ENCODE peak calls at places on chromosomes 4 and X, in four cellular contexts. One of them, this sample, is unnamed.

GRCh38 chr4:151600432-151600831 is 160.4 kb downstream of the GATB start:
- DNase-seq in Ammon's horn: no peak
- DNase-seq in endodermal cell: no peak
- DNase-seq in NCI-H1694: no peak
- DNase-seq in this sample: no peak

GRCh38 chrX:40003071-40003981 is 94.4 kb downstream of the BCOR start:
- DNase-seq in Ammon's horn: no peak
- DNase-seq in endodermal cell: peak
- DNase-seq in NCI-H1694: no peak
- DNase-seq in this sample: no peak

GRCh38 chr4:112348488-112349158 is 51.5 kb downstream of the ALPK1 start:
- DNase-seq in Ammon's horn: peak
- DNase-seq in endodermal cell: peak
- DNase-seq in NCI-H1694: peak
- DNase-seq in this sample: peak

GRCh38 chr4:8317474-8317873 is 47.9 kb downstream of the HTRA3 start:
- DNase-seq in Ammon's horn: no peak
- DNase-seq in endodermal cell: no peak
- DNase-seq in NCI-H1694: no peak
- DNase-seq in this sample: no peak

GRCh38 chr4:75321484-75321883 is 192.7 kb downstream of the RCHY1 start:
- DNase-seq in Ammon's horn: no peak
- DNase-seq in endodermal cell: no peak
- DNase-seq in NCI-H1694: no peak
- DNase-seq in this sample: no peak

GRCh38 chr4:161990721-161991120 is 173.1 kb downstream of the FSTL5 start:
- DNase-seq in Ammon's horn: no peak
- DNase-seq in endodermal cell: no peak
- DNase-seq in NCI-H1694: no peak
- DNase-seq in this sample: no peak

GRCh38 chr4:47167391-47167790 is 136.0 kb downstream of the GABRB1 start:
- DNase-seq in Ammon's horn: no peak
- DNase-seq in endodermal cell: no peak
- DNase-seq in NCI-H1694: no peak
- DNase-seq in this sample: no peak

GRCh38 chrX:138150709-138151108 is 560.8 kb downstream of the FGF13 start:
- DNase-seq in Ammon's horn: no peak
- DNase-seq in endodermal cell: no peak
- DNase-seq in NCI-H1694: no peak
- DNase-seq in this sample: no peak

GRCh38 chrX:329291-329910 is 10.8 kb upstream of the GTPBP6 start:
- DNase-seq in Ammon's horn: no peak
- DNase-seq in endodermal cell: no peak
- DNase-seq in NCI-H1694: no peak
- DNase-seq in this sample: no peak

GRCh38 chr4:7379161-7379560 is 55.6 kb downstream of the PSAPL1 start:
- DNase-seq in Ammon's horn: no peak
- DNase-seq in endodermal cell: no peak
- DNase-seq in NCI-H1694: no peak
- DNase-seq in this sample: no peak

GRCh38 chr4:16967722-16968121 is 69.3 kb upstream of the LDB2 start:
- DNase-seq in Ammon's horn: peak
- DNase-seq in endodermal cell: no peak
- DNase-seq in NCI-H1694: no peak
- DNase-seq in this sample: no peak

GRCh38 chr4:98728433-98728832 is 70.0 kb upstream of the TSPAN5 start:
- DNase-seq in Ammon's horn: peak
- DNase-seq in endodermal cell: no peak
- DNase-seq in NCI-H1694: no peak
- DNase-seq in this sample: no peak

GRCh38 chr4:52729586-52729985 is 21.6 kb downstream of the ERVMER34-1 start:
- DNase-seq in Ammon's horn: no peak
- DNase-seq in endodermal cell: no peak
- DNase-seq in NCI-H1694: no peak
- DNase-seq in this sample: no peak

GRCh38 chr4:38144029-38144428 is 183.8 kb downstream of the PTTG2 start:
- DNase-seq in Ammon's horn: no peak
- DNase-seq in endodermal cell: no peak
- DNase-seq in NCI-H1694: no peak
- DNase-seq in this sample: no peak

GRCh38 chr4:6722891-6723290 is 6.9 kb downstream of the BLOC1S4 start:
- DNase-seq in Ammon's horn: no peak
- DNase-seq in endodermal cell: no peak
- DNase-seq in NCI-H1694: no peak
- DNase-seq in this sample: no peak

GRCh38 chrX:39174761-39175417 is 373.6 kb downstream of the MID1IP1 start:
- DNase-seq in Ammon's horn: no peak
- DNase-seq in endodermal cell: no peak
- DNase-seq in NCI-H1694: no peak
- DNase-seq in this sample: no peak

GRCh38 chr4:168612435-168613139 is 115.7 kb downstream of the PALLD start:
- DNase-seq in Ammon's horn: no peak
- DNase-seq in endodermal cell: no peak
- DNase-seq in NCI-H1694: no peak
- DNase-seq in this sample: no peak

GRCh38 chr4:41683321-41683720 is 65.2 kb downstream of the PHOX2B start:
- DNase-seq in Ammon's horn: no peak
- DNase-seq in endodermal cell: no peak
- DNase-seq in NCI-H1694: no peak
- DNase-seq in this sample: no peak

GRCh38 chrX:39827959-39828358 is 269.8 kb downstream of the BCOR start:
- DNase-seq in Ammon's horn: no peak
- DNase-seq in endodermal cell: no peak
- DNase-seq in NCI-H1694: no peak
- DNase-seq in this sample: no peak

GRCh38 chrX:55260806-55261205 is 3.9 kb downstream of the PAGE3 start:
- DNase-seq in Ammon's horn: no peak
- DNase-seq in endodermal cell: no peak
- DNase-seq in NCI-H1694: no peak
- DNase-seq in this sample: no peak

GRCh38 chr4:76690091-76690905 is 207.6 kb downstream of the SOWAHB start:
- DNase-seq in Ammon's horn: no peak
- DNase-seq in endodermal cell: no peak
- DNase-seq in NCI-H1694: no peak
- DNase-seq in this sample: peak

GRCh38 chr4:2441393-2442174 is 22.8 kb downstream of the CFAP99 start:
- DNase-seq in Ammon's horn: no peak
- DNase-seq in endodermal cell: peak
- DNase-seq in NCI-H1694: peak
- DNase-seq in this sample: peak

GRCh38 chr4:34732170-34732569 is 1512.1 kb downstream of the ARAP2 start:
- DNase-seq in Ammon's horn: no peak
- DNase-seq in endodermal cell: no peak
- DNase-seq in NCI-H1694: no peak
- DNase-seq in this sample: no peak

GRCh38 chrX:2484232-2484631 is 16.5 kb downstream of the DHRSX start:
- DNase-seq in Ammon's horn: no peak
- DNase-seq in endodermal cell: no peak
- DNase-seq in NCI-H1694: no peak
- DNase-seq in this sample: no peak

GRCh38 chr4:56086073-56086521 is 137.4 kb downstream of the CEP135 start:
- DNase-seq in Ammon's horn: no peak
- DNase-seq in endodermal cell: peak
- DNase-seq in NCI-H1694: no peak
- DNase-seq in this sample: no peak

GRCh38 chr4:109967798-109968520 is 55.3 kb downstream of the EGF start:
- DNase-seq in Ammon's horn: no peak
- DNase-seq in endodermal cell: no peak
- DNase-seq in NCI-H1694: no peak
- DNase-seq in this sample: no peak

GRCh38 chrX:124280294-124280902 is 52.1 kb upstream of the TEX13D start:
- DNase-seq in Ammon's horn: no peak
- DNase-seq in endodermal cell: no peak
- DNase-seq in NCI-H1694: no peak
- DNase-seq in this sample: no peak